ENCODE peak calls at places on chromosomes 11 and 22, in eight cellular contexts. Q is fibroblast of lung; U is amygdala; Z is stimulated activated CD8-positive, alpha-beta memory T cell treated with anti-CD3 and anti-CD28 coated beads, Interleukin-4, amount 100 ng/mL, for 1 hour; F is mesenteric fat pad; H is astrocyte of the hippocampus; V is body of pancreas; N is astrocyte of the cerebellum. Y is an unnamed sample.

GRCh38 chr22:46280999-46281623 is 13.3 kb downstream of the TTC38 start:
- DNase-seq in Q (no peak), U (no peak), Z (no peak), F (no peak), H (no peak), V (no peak), N (no peak), Y (no peak)

GRCh38 chr22:46777609-46777970 is 15.1 kb downstream of the TBC1D22A start:
- DNase-seq in Q (no peak), U (no peak), Z (no peak), F (no peak), H (peak), V (no peak), N (no peak), Y (peak)

GRCh38 chr11:88806410-88806809 is 259.4 kb downstream of the GRM5 start:
- DNase-seq in Q (no peak), U (no peak), Z (no peak), F (no peak), H (no peak), V (no peak), N (no peak), Y (no peak)

GRCh38 chr11:121372671-121373429 is 79.3 kb upstream of the SORL1 start:
- DNase-seq in Q (no peak), U (no peak), Z (no peak), F (no peak), H (no peak), V (no peak), N (no peak), Y (no peak)

GRCh38 chr11:112318193-112318592 is 57.5 kb upstream of the PLET1 start:
- DNase-seq in Q (peak), U (no peak), Z (no peak), F (no peak), H (peak), V (no peak), N (peak), Y (no peak)

GRCh38 chr11:86484164-86484794 is 109.6 kb downstream of the CCDC81 start:
- DNase-seq in Q (peak), U (no peak), Z (no peak), F (no peak), H (peak), V (peak), N (peak), Y (no peak)

GRCh38 chr22:42611076-42611475 is 3.6 kb downstream of the POLDIP3 start:
- DNase-seq in Q (no peak), U (no peak), Z (no peak), F (no peak), H (no peak), V (no peak), N (no peak), Y (no peak)

GRCh38 chr22:24950272-24950902 is 2.1 kb upstream of the KIAA1671 start:
- DNase-seq in Q (peak), U (no peak), Z (no peak), F (no peak), H (peak), V (no peak), N (no peak), Y (no peak)

GRCh38 chr22:25739659-25740344 is 2.2 kb upstream of the MYO18B start:
- DNase-seq in Q (no peak), U (no peak), Z (no peak), F (peak), H (no peak), V (no peak), N (no peak), Y (peak)

GRCh38 chr22:25048659-25049657 is 96.4 kb downstream of the KIAA1671 start:
- DNase-seq in Q (peak), U (peak), Z (peak), F (no peak), H (peak), V (peak), N (peak), Y (no peak)

GRCh38 chr11:75642402-75643113 is 26.3 kb downstream of the MAP6 start:
- DNase-seq in Q (no peak), U (no peak), Z (no peak), F (no peak), H (no peak), V (no peak), N (no peak), Y (no peak)

GRCh38 chr11:19349340-19350025 is 108.7 kb upstream of the E2F8 start:
- DNase-seq in Q (no peak), U (peak), Z (no peak), F (no peak), H (peak), V (no peak), N (peak), Y (no peak)

GRCh38 chr11:100910808-100911207 is 218.8 kb downstream of the PGR start:
- DNase-seq in Q (no peak), U (no peak), Z (no peak), F (no peak), H (no peak), V (no peak), N (no peak), Y (no peak)

GRCh38 chr22:49712195-49712791 is 115.4 kb downstream of the BRD1 start:
- DNase-seq in Q (peak), U (no peak), Z (no peak), F (no peak), H (peak), V (no peak), N (no peak), Y (peak)

GRCh38 chr11:74776546-74776945 is 27.9 kb downstream of the RNF169 start:
- DNase-seq in Q (no peak), U (no peak), Z (no peak), F (no peak), H (no peak), V (no peak), N (no peak), Y (no peak)

GRCh38 chr22:20412474-20413216 is 18.7 kb downstream of the ZNF74 start:
- DNase-seq in Q (no peak), U (no peak), Z (no peak), F (peak), H (no peak), V (no peak), N (no peak), Y (no peak)

GRCh38 chr11:79116600-79116999 is 324.2 kb downstream of the TENM4 start:
- DNase-seq in Q (no peak), U (no peak), Z (no peak), F (no peak), H (no peak), V (no peak), N (no peak), Y (no peak)

GRCh38 chr11:134441706-134442105 is 29.7 kb upstream of the B3GAT1 start:
- DNase-seq in Q (no peak), U (no peak), Z (no peak), F (no peak), H (no peak), V (no peak), N (no peak), Y (no peak)

GRCh38 chr11:15234796-15235195 is 120.1 kb downstream of the INSC start:
- DNase-seq in Q (no peak), U (no peak), Z (no peak), F (no peak), H (no peak), V (no peak), N (no peak), Y (no peak)

GRCh38 chr11:69013009-69013951 is at the start of gene MRGPRF:
- DNase-seq in Q (peak), U (no peak), Z (no peak), F (peak), H (peak), V (peak), N (peak), Y (peak)

GRCh38 chr22:25085930-25086901 is 113.4 kb upstream of the CRYBB3 start:
- DNase-seq in Q (peak), U (no peak), Z (no peak), F (no peak), H (no peak), V (peak), N (no peak), Y (peak)

GRCh38 chr11:61531033-61531432 is 22.5 kb downstream of the LRRC10B start:
- DNase-seq in Q (no peak), U (no peak), Z (no peak), F (no peak), H (no peak), V (no peak), N (no peak), Y (no peak)

GRCh38 chr11:129278586-129279319 is 86.6 kb upstream of the ARHGAP32 start:
- DNase-seq in Q (no peak), U (peak), Z (no peak), F (no peak), H (peak), V (peak), N (no peak), Y (no peak)

GRCh38 chr22:24875862-24876506 is 70.0 kb downstream of the SGSM1 start:
- DNase-seq in Q (peak), U (no peak), Z (no peak), F (no peak), H (peak), V (no peak), N (no peak), Y (no peak)

GRCh38 chr22:48926663-48927062 is 901.0 kb downstream of the BRD1 start:
- DNase-seq in Q (no peak), U (no peak), Z (no peak), F (no peak), H (no peak), V (no peak), N (no peak), Y (no peak)

GRCh38 chr22:28442264-28442950 is 237.2 kb downstream of the TTC28 start:
- DNase-seq in Q (peak), U (peak), Z (peak), F (peak), H (peak), V (peak), N (peak), Y (peak)

GRCh38 chr22:30079952-30080533 is at the start of gene HORMAD2:
- DNase-seq in Q (peak), U (peak), Z (no peak), F (no peak), H (peak), V (no peak), N (peak), Y (no peak)

GRCh38 chr11:113796663-113797259 is 17.2 kb downstream of the CLDN25 start:
- DNase-seq in Q (peak), U (no peak), Z (no peak), F (no peak), H (peak), V (peak), N (peak), Y (no peak)

GRCh38 chr22:44685384-44686056 is 16.5 kb upstream of the PRR5 start:
- DNase-seq in Q (peak), U (no peak), Z (peak), F (no peak), H (peak), V (peak), N (no peak), Y (peak)

GRCh38 chr11:22730319-22730718 is 63.9 kb downstream of the GAS2 start:
- DNase-seq in Q (no peak), U (no peak), Z (no peak), F (no peak), H (no peak), V (no peak), N (no peak), Y (no peak)

GRCh38 chr11:86214710-86215109 is 29.8 kb upstream of the EED start:
- DNase-seq in Q (no peak), U (no peak), Z (no peak), F (no peak), H (no peak), V (no peak), N (no peak), Y (no peak)

GRCh38 chr11:460331-461199 is 10.5 kb downstream of the PTDSS2 start:
- DNase-seq in Q (peak), U (no peak), Z (no peak), F (no peak), H (no peak), V (no peak), N (no peak), Y (peak)

GRCh38 chr11:70456921-70457532 is 58.7 kb downstream of the CTTN start:
- DNase-seq in Q (peak), U (no peak), Z (no peak), F (no peak), H (peak), V (no peak), N (no peak), Y (peak)

GRCh38 chr11:46537851-46538295 is 56.0 kb downstream of the AMBRA1 start:
- DNase-seq in Q (peak), U (peak), Z (peak), F (no peak), H (peak), V (peak), N (peak), Y (no peak)

GRCh38 chr11:130118636-130119387 is 40.8 kb upstream of the ST14 start:
- DNase-seq in Q (no peak), U (no peak), Z (no peak), F (no peak), H (no peak), V (no peak), N (no peak), Y (no peak)

GRCh38 chr22:23119492-23120414 is 22.0 kb downstream of the RSPH14 start:
- DNase-seq in Q (no peak), U (no peak), Z (no peak), F (no peak), H (no peak), V (no peak), N (no peak), Y (no peak)

GRCh38 chr11:17560281-17561110 is 13.4 kb downstream of the OTOG start:
- DNase-seq in Q (no peak), U (no peak), Z (no peak), F (peak), H (no peak), V (no peak), N (no peak), Y (peak)

GRCh38 chr11:67468835-67469811 is at the start of gene TMEM134:
- DNase-seq in Q (peak), U (peak), Z (peak), F (peak), H (peak), V (peak), N (peak), Y (peak)

GRCh38 chr11:73425118-73425517 is 48.9 kb downstream of the RELT start:
- DNase-seq in Q (no peak), U (no peak), Z (no peak), F (no peak), H (no peak), V (no peak), N (no peak), Y (no peak)

GRCh38 chr11:7513210-7514098 is at the start of gene PPFIBP2:
- DNase-seq in Q (peak), U (peak), Z (peak), F (peak), H (peak), V (peak), N (peak), Y (peak)

Y was measured in cardiac septum.